ENCODE peak calls at places on chromosomes 16 and 17, in nine cellular contexts. One of them, this sample, is unnamed.

GRCh38 chr16:15575293-15576049 is 67.5 kb downstream of the MARF1 start:
- DNase-seq in KBM-7: no peak
- DNase-seq in T-cell: no peak
- DNase-seq in T-helper 1 cell: no peak
- DNase-seq in hypothalamus: no peak
- DNase-seq in stimulated activated CD8-positive, alpha-beta memory T cell treated with anti-CD3 and anti-CD28 coated beads, Interleukin-7, amount 100 ng/mL, for 1 hour: no peak
- DNase-seq in left ventricle myocardium superior: no peak
- DNase-seq in esophagus squamous epithelium: no peak
- DNase-seq in IMR-90: no peak
- DNase-seq in this sample: no peak

GRCh38 chr17:78925662-78926555 is 722 bp upstream of the TIMP2 start:
- DNase-seq in hypothalamus: peak; percentile 48
- DNase-seq in T-helper 1 cell: no peak
- DNase-seq in T-cell: no peak
- DNase-seq in KBM-7: peak; percentile 28
- DNase-seq in IMR-90: peak; percentile 87
- DNase-seq in stimulated activated CD8-positive, alpha-beta memory T cell treated with anti-CD3 and anti-CD28 coated beads, Interleukin-7, amount 100 ng/mL, for 1 hour: no peak
- DNase-seq in left ventricle myocardium superior: peak; percentile 84
- DNase-seq in esophagus squamous epithelium: no peak
- DNase-seq in this sample: peak; percentile 92

GRCh38 chr17:50056217-50056960 is 479 bp downstream of the ITGA3 start:
- DNase-seq in IMR-90: peak; percentile 69
- DNase-seq in KBM-7: peak; percentile 65
- DNase-seq in stimulated activated CD8-positive, alpha-beta memory T cell treated with anti-CD3 and anti-CD28 coated beads, Interleukin-7, amount 100 ng/mL, for 1 hour: peak; percentile 33
- DNase-seq in T-helper 1 cell: peak; percentile 59
- DNase-seq in hypothalamus: peak; percentile 9
- DNase-seq in T-cell: peak; percentile 59
- DNase-seq in esophagus squamous epithelium: no peak
- DNase-seq in left ventricle myocardium superior: peak; percentile 75
- DNase-seq in this sample: peak; percentile 65

GRCh38 chr17:7739746-7740145 is 22.2 kb downstream of the DNAH2 start:
- DNase-seq in T-cell: no peak
- DNase-seq in left ventricle myocardium superior: no peak
- DNase-seq in IMR-90: no peak
- DNase-seq in esophagus squamous epithelium: no peak
- DNase-seq in KBM-7: no peak
- DNase-seq in T-helper 1 cell: no peak
- DNase-seq in hypothalamus: no peak
- DNase-seq in stimulated activated CD8-positive, alpha-beta memory T cell treated with anti-CD3 and anti-CD28 coated beads, Interleukin-7, amount 100 ng/mL, for 1 hour: no peak
- DNase-seq in this sample: no peak

GRCh38 chr17:81731271-81731670 is 19.2 kb downstream of the SLC25A10 start:
- DNase-seq in T-helper 1 cell: no peak
- DNase-seq in T-cell: no peak
- DNase-seq in esophagus squamous epithelium: no peak
- DNase-seq in IMR-90: peak; percentile 49
- DNase-seq in hypothalamus: no peak
- DNase-seq in stimulated activated CD8-positive, alpha-beta memory T cell treated with anti-CD3 and anti-CD28 coated beads, Interleukin-7, amount 100 ng/mL, for 1 hour: no peak
- DNase-seq in left ventricle myocardium superior: no peak
- DNase-seq in KBM-7: no peak
- DNase-seq in this sample: peak; percentile 91

GRCh38 chr16:23907457-23907902 is 71.7 kb downstream of the PRKCB start:
- DNase-seq in IMR-90: no peak
- DNase-seq in esophagus squamous epithelium: no peak
- DNase-seq in T-cell: no peak
- DNase-seq in T-helper 1 cell: no peak
- DNase-seq in stimulated activated CD8-positive, alpha-beta memory T cell treated with anti-CD3 and anti-CD28 coated beads, Interleukin-7, amount 100 ng/mL, for 1 hour: no peak
- DNase-seq in hypothalamus: no peak
- DNase-seq in KBM-7: peak; percentile 47
- DNase-seq in left ventricle myocardium superior: no peak
- DNase-seq in this sample: no peak

GRCh38 chr16:30651124-30652004 is 604 bp downstream of the PRR14 start:
- DNase-seq in T-cell: peak; percentile 68
- DNase-seq in IMR-90: peak; percentile 46
- DNase-seq in esophagus squamous epithelium: no peak
- DNase-seq in KBM-7: peak; percentile 77
- DNase-seq in T-helper 1 cell: peak; percentile 86
- DNase-seq in hypothalamus: peak; percentile 58
- DNase-seq in left ventricle myocardium superior: peak; percentile 85
- DNase-seq in stimulated activated CD8-positive, alpha-beta memory T cell treated with anti-CD3 and anti-CD28 coated beads, Interleukin-7, amount 100 ng/mL, for 1 hour: peak; percentile 51
- DNase-seq in this sample: peak; percentile 67

GRCh38 chr17:8304181-8304910 is 5.7 kb upstream of the ARHGEF15 start:
- DNase-seq in hypothalamus: no peak
- DNase-seq in T-helper 1 cell: no peak
- DNase-seq in left ventricle myocardium superior: no peak
- DNase-seq in esophagus squamous epithelium: no peak
- DNase-seq in KBM-7: no peak
- DNase-seq in stimulated activated CD8-positive, alpha-beta memory T cell treated with anti-CD3 and anti-CD28 coated beads, Interleukin-7, amount 100 ng/mL, for 1 hour: no peak
- DNase-seq in T-cell: no peak
- DNase-seq in IMR-90: no peak
- DNase-seq in this sample: peak; percentile 20

GRCh38 chr16:78770353-78771091 is 671.1 kb downstream of the WWOX start:
- DNase-seq in left ventricle myocardium superior: peak; percentile 86
- DNase-seq in T-helper 1 cell: peak; percentile 80
- DNase-seq in esophagus squamous epithelium: no peak
- DNase-seq in stimulated activated CD8-positive, alpha-beta memory T cell treated with anti-CD3 and anti-CD28 coated beads, Interleukin-7, amount 100 ng/mL, for 1 hour: peak; percentile 67
- DNase-seq in KBM-7: peak; percentile 75
- DNase-seq in hypothalamus: peak; percentile 75
- DNase-seq in T-cell: peak; percentile 80
- DNase-seq in IMR-90: no peak
- DNase-seq in this sample: no peak